ENCODE peak calls at places on chromosomes 5 and 9, in five cellular contexts. One of them, this sample, is unnamed.

GRCh38 chr9:134296301-134297081 is 29.8 kb upstream of the RXRA start:
- DNase-seq in heart left ventricle: no peak
- DNase-seq in GM04504: no peak
- DNase-seq in NCI-H748 treated with DMSO at 0.1 percent for 48 hours: no peak
- DNase-seq in Right ventricle myocardium superior: peak; percentile 40
- DNase-seq in this sample: no peak

GRCh38 chr9:137021979-137022619 is 5.9 kb downstream of the ABCA2 start:
- DNase-seq in heart left ventricle: no peak
- DNase-seq in GM04504: no peak
- DNase-seq in NCI-H748 treated with DMSO at 0.1 percent for 48 hours: peak; percentile 41
- DNase-seq in Right ventricle myocardium superior: no peak
- DNase-seq in this sample: no peak

GRCh38 chr5:157913575-157913974 is 54.6 kb upstream of the CLINT1 start:
- DNase-seq in heart left ventricle: no peak
- DNase-seq in GM04504: no peak
- DNase-seq in NCI-H748 treated with DMSO at 0.1 percent for 48 hours: peak; percentile 88
- DNase-seq in Right ventricle myocardium superior: no peak
- DNase-seq in this sample: no peak

GRCh38 chr5:54013556-54014157 is 296.7 kb downstream of the ARL15 start:
- DNase-seq in heart left ventricle: no peak
- DNase-seq in GM04504: peak; percentile 72
- DNase-seq in NCI-H748 treated with DMSO at 0.1 percent for 48 hours: no peak
- DNase-seq in Right ventricle myocardium superior: no peak
- DNase-seq in this sample: no peak

GRCh38 chr9:29311221-29311620 is 1737.9 kb upstream of the C9orf72 start:
- DNase-seq in heart left ventricle: no peak
- DNase-seq in GM04504: no peak
- DNase-seq in NCI-H748 treated with DMSO at 0.1 percent for 48 hours: no peak
- DNase-seq in Right ventricle myocardium superior: no peak
- DNase-seq in this sample: no peak

GRCh38 chr5:177085985-177086917 is at the start of gene FGFR4:
- DNase-seq in heart left ventricle: no peak
- DNase-seq in GM04504: no peak
- DNase-seq in NCI-H748 treated with DMSO at 0.1 percent for 48 hours: peak; percentile 61
- DNase-seq in Right ventricle myocardium superior: peak; percentile 61
- DNase-seq in this sample: peak; percentile 82

GRCh38 chr9:928363-929042 is 48.0 kb upstream of the DMRT3 start:
- DNase-seq in heart left ventricle: no peak
- DNase-seq in GM04504: no peak
- DNase-seq in NCI-H748 treated with DMSO at 0.1 percent for 48 hours: no peak
- DNase-seq in Right ventricle myocardium superior: no peak
- DNase-seq in this sample: no peak

GRCh38 chr9:87280421-87280820 is 217.2 kb upstream of the DAPK1 start:
- DNase-seq in heart left ventricle: no peak
- DNase-seq in GM04504: no peak
- DNase-seq in NCI-H748 treated with DMSO at 0.1 percent for 48 hours: no peak
- DNase-seq in Right ventricle myocardium superior: no peak
- DNase-seq in this sample: no peak

GRCh38 chr9:17744786-17745185 is 165.9 kb downstream of the SH3GL2 start:
- DNase-seq in heart left ventricle: no peak
- DNase-seq in GM04504: no peak
- DNase-seq in NCI-H748 treated with DMSO at 0.1 percent for 48 hours: no peak
- DNase-seq in Right ventricle myocardium superior: no peak
- DNase-seq in this sample: no peak

GRCh38 chr5:173671121-173671949 is 54.9 kb upstream of the BOD1 start:
- DNase-seq in heart left ventricle: peak; percentile 31
- DNase-seq in GM04504: no peak
- DNase-seq in NCI-H748 treated with DMSO at 0.1 percent for 48 hours: no peak
- DNase-seq in Right ventricle myocardium superior: peak; percentile 64
- DNase-seq in this sample: no peak

GRCh38 chr5:138440226-138441073 is 1.6 kb downstream of the REEP2 start:
- DNase-seq in heart left ventricle: no peak
- DNase-seq in GM04504: no peak
- DNase-seq in NCI-H748 treated with DMSO at 0.1 percent for 48 hours: no peak
- DNase-seq in Right ventricle myocardium superior: no peak
- DNase-seq in this sample: no peak

GRCh38 chr9:125646222-125647100 is 60.5 kb downstream of the MAPKAP1 start:
- DNase-seq in heart left ventricle: no peak
- DNase-seq in GM04504: no peak
- DNase-seq in NCI-H748 treated with DMSO at 0.1 percent for 48 hours: no peak
- DNase-seq in Right ventricle myocardium superior: no peak
- DNase-seq in this sample: no peak

GRCh38 chr9:77514886-77515711 is 133.0 kb downstream of the GNA14 start:
- DNase-seq in heart left ventricle: peak; percentile 57
- DNase-seq in GM04504: peak; percentile 58
- DNase-seq in NCI-H748 treated with DMSO at 0.1 percent for 48 hours: no peak
- DNase-seq in Right ventricle myocardium superior: no peak
- DNase-seq in this sample: no peak

GRCh38 chr5:68460147-68460760 is 244.7 kb downstream of the PIK3R1 start:
- DNase-seq in heart left ventricle: peak; percentile 23
- DNase-seq in GM04504: no peak
- DNase-seq in NCI-H748 treated with DMSO at 0.1 percent for 48 hours: no peak
- DNase-seq in Right ventricle myocardium superior: no peak
- DNase-seq in this sample: no peak

GRCh38 chr5:103469288-103470065 is 93.1 kb downstream of the NUDT12 start:
- DNase-seq in heart left ventricle: no peak
- DNase-seq in GM04504: no peak
- DNase-seq in NCI-H748 treated with DMSO at 0.1 percent for 48 hours: no peak
- DNase-seq in Right ventricle myocardium superior: no peak
- DNase-seq in this sample: no peak

GRCh38 chr5:68046445-68046844 is 169.1 kb upstream of the PIK3R1 start:
- DNase-seq in heart left ventricle: no peak
- DNase-seq in GM04504: peak; percentile 97
- DNase-seq in NCI-H748 treated with DMSO at 0.1 percent for 48 hours: no peak
- DNase-seq in Right ventricle myocardium superior: no peak
- DNase-seq in this sample: no peak

GRCh38 chr5:79025054-79025465 is 40.0 kb upstream of the ARSB start:
- DNase-seq in heart left ventricle: peak; percentile 56
- DNase-seq in GM04504: peak; percentile 32
- DNase-seq in NCI-H748 treated with DMSO at 0.1 percent for 48 hours: peak; percentile 72
- DNase-seq in Right ventricle myocardium superior: peak; percentile 62
- DNase-seq in this sample: peak; percentile 76

GRCh38 chr5:123717139-123717538 is 205.2 kb downstream of the CSNK1G3 start:
- DNase-seq in heart left ventricle: no peak
- DNase-seq in GM04504: no peak
- DNase-seq in NCI-H748 treated with DMSO at 0.1 percent for 48 hours: no peak
- DNase-seq in Right ventricle myocardium superior: no peak
- DNase-seq in this sample: no peak

GRCh38 chr9:81312346-81312745 is 377.0 kb downstream of the TLE1 start:
- DNase-seq in heart left ventricle: no peak
- DNase-seq in GM04504: no peak
- DNase-seq in NCI-H748 treated with DMSO at 0.1 percent for 48 hours: no peak
- DNase-seq in Right ventricle myocardium superior: no peak
- DNase-seq in this sample: no peak

GRCh38 chr9:35923927-35924763 is 14.9 kb downstream of the SPAAR start:
- DNase-seq in heart left ventricle: no peak
- DNase-seq in GM04504: peak; percentile 86
- DNase-seq in NCI-H748 treated with DMSO at 0.1 percent for 48 hours: no peak
- DNase-seq in Right ventricle myocardium superior: no peak
- DNase-seq in this sample: no peak

GRCh38 chr5:94268226-94268625 is 350.2 kb downstream of the KIAA0825 start:
- DNase-seq in heart left ventricle: no peak
- DNase-seq in GM04504: no peak
- DNase-seq in NCI-H748 treated with DMSO at 0.1 percent for 48 hours: no peak
- DNase-seq in Right ventricle myocardium superior: no peak
- DNase-seq in this sample: no peak

GRCh38 chr9:4382722-4383317 is 83.0 kb upstream of the GLIS3 start:
- DNase-seq in heart left ventricle: no peak
- DNase-seq in GM04504: no peak
- DNase-seq in NCI-H748 treated with DMSO at 0.1 percent for 48 hours: peak; percentile 12
- DNase-seq in Right ventricle myocardium superior: no peak
- DNase-seq in this sample: no peak

GRCh38 chr9:4796988-4797956 is 4.5 kb downstream of the RCL1 start:
- DNase-seq in heart left ventricle: no peak
- DNase-seq in GM04504: no peak
- DNase-seq in NCI-H748 treated with DMSO at 0.1 percent for 48 hours: peak; percentile 6
- DNase-seq in Right ventricle myocardium superior: no peak
- DNase-seq in this sample: no peak

GRCh38 chr5:176545737-176546509 is 3.2 kb upstream of the CDHR2 start:
- DNase-seq in heart left ventricle: no peak
- DNase-seq in GM04504: no peak
- DNase-seq in NCI-H748 treated with DMSO at 0.1 percent for 48 hours: no peak
- DNase-seq in Right ventricle myocardium superior: no peak
- DNase-seq in this sample: no peak

GRCh38 chr9:122951056-122951455 is 10.2 kb downstream of the RABGAP1 start:
- DNase-seq in heart left ventricle: no peak
- DNase-seq in GM04504: no peak
- DNase-seq in NCI-H748 treated with DMSO at 0.1 percent for 48 hours: no peak
- DNase-seq in Right ventricle myocardium superior: no peak
- DNase-seq in this sample: no peak

GRCh38 chr9:126612813-126613641 is 701 bp upstream of the LMX1B start:
- DNase-seq in heart left ventricle: no peak
- DNase-seq in GM04504: no peak
- DNase-seq in NCI-H748 treated with DMSO at 0.1 percent for 48 hours: no peak
- DNase-seq in Right ventricle myocardium superior: no peak
- DNase-seq in this sample: peak; percentile 63

GRCh38 chr5:23466401-23466886 is 41.0 kb upstream of the PRDM9 start:
- DNase-seq in heart left ventricle: no peak
- DNase-seq in GM04504: no peak
- DNase-seq in NCI-H748 treated with DMSO at 0.1 percent for 48 hours: no peak
- DNase-seq in Right ventricle myocardium superior: no peak
- DNase-seq in this sample: no peak

GRCh38 chr5:162768962-162769464 is 668.4 kb upstream of the CCNG1 start:
- DNase-seq in heart left ventricle: no peak
- DNase-seq in GM04504: no peak
- DNase-seq in NCI-H748 treated with DMSO at 0.1 percent for 48 hours: no peak
- DNase-seq in Right ventricle myocardium superior: no peak
- DNase-seq in this sample: no peak

GRCh38 chr5:170443624-170444023 is 54.5 kb upstream of the KCNMB1 start:
- DNase-seq in heart left ventricle: no peak
- DNase-seq in GM04504: no peak
- DNase-seq in NCI-H748 treated with DMSO at 0.1 percent for 48 hours: no peak
- DNase-seq in Right ventricle myocardium superior: no peak
- DNase-seq in this sample: no peak

GRCh38 chr9:82418334-82418733 is 429.8 kb downstream of the SPATA31D1 start:
- DNase-seq in heart left ventricle: no peak
- DNase-seq in GM04504: no peak
- DNase-seq in NCI-H748 treated with DMSO at 0.1 percent for 48 hours: no peak
- DNase-seq in Right ventricle myocardium superior: no peak
- DNase-seq in this sample: no peak

GRCh38 chr9:34892886-34893285 is 65.2 kb upstream of the PHF24 start:
- DNase-seq in heart left ventricle: no peak
- DNase-seq in GM04504: no peak
- DNase-seq in NCI-H748 treated with DMSO at 0.1 percent for 48 hours: no peak
- DNase-seq in Right ventricle myocardium superior: no peak
- DNase-seq in this sample: no peak

GRCh38 chr9:37104183-37104889 is 16.0 kb upstream of the ZCCHC7 start:
- DNase-seq in heart left ventricle: no peak
- DNase-seq in GM04504: peak; percentile 59
- DNase-seq in NCI-H748 treated with DMSO at 0.1 percent for 48 hours: no peak
- DNase-seq in Right ventricle myocardium superior: no peak
- DNase-seq in this sample: no peak

GRCh38 chr5:120449501-120449900 is 14.6 kb upstream of the PRR16 start:
- DNase-seq in heart left ventricle: no peak
- DNase-seq in GM04504: peak; percentile 49
- DNase-seq in NCI-H748 treated with DMSO at 0.1 percent for 48 hours: no peak
- DNase-seq in Right ventricle myocardium superior: no peak
- DNase-seq in this sample: no peak

GRCh38 chr9:131769361-131769760 is 29.5 kb upstream of the RAPGEF1 start:
- DNase-seq in heart left ventricle: no peak
- DNase-seq in GM04504: no peak
- DNase-seq in NCI-H748 treated with DMSO at 0.1 percent for 48 hours: no peak
- DNase-seq in Right ventricle myocardium superior: no peak
- DNase-seq in this sample: no peak

GRCh38 chr5:159309689-159310433 is 20.4 kb downstream of the IL12B start:
- DNase-seq in heart left ventricle: no peak
- DNase-seq in GM04504: no peak
- DNase-seq in NCI-H748 treated with DMSO at 0.1 percent for 48 hours: no peak
- DNase-seq in Right ventricle myocardium superior: no peak
- DNase-seq in this sample: no peak

GRCh38 chr5:60439552-60439951 is 260.4 kb downstream of the DEPDC1B start:
- DNase-seq in heart left ventricle: no peak
- DNase-seq in GM04504: no peak
- DNase-seq in NCI-H748 treated with DMSO at 0.1 percent for 48 hours: no peak
- DNase-seq in Right ventricle myocardium superior: no peak
- DNase-seq in this sample: no peak